ENCODE peak calls at places on chromosome 19, in four cellular contexts. C is GM12878, A is HepG2, F is HCT116. K is an unnamed sample.

GRCh38 chr19:58058428-58058827 is 654 bp upstream of the ZNF135 start:
- DNase-seq in C (no peak), A (no peak), F (no peak), K (no peak)

GRCh38 chr19:20513179-20513934 is 52.2 kb downstream of the ZNF737 start:
- DNase-seq in C (no peak), A (no peak), F (no peak), K (no peak)

GRCh38 chr19:44796701-44797115 is 12.2 kb upstream of the BCAM start:
- DNase-seq in C (no peak), A (peak; percentile 96), F (no peak), K (no peak)

GRCh38 chr19:33685541-33685940 is 63.8 kb downstream of the CHST8 start:
- DNase-seq in C (no peak), A (no peak), F (no peak), K (no peak)

GRCh38 chr19:14368011-14368513 is 13.2 kb upstream of the ADGRE5 start:
- DNase-seq in C (no peak), A (no peak), F (no peak), K (no peak)

GRCh38 chr19:38024991-38025716 is 118.1 kb downstream of the SIPA1L3 start:
- DNase-seq in C (no peak), A (no peak), F (no peak), K (peak; percentile 42)

GRCh38 chr19:6997679-6998445 is 23.4 kb downstream of the MBD3L2B start:
- DNase-seq in C (no peak), A (no peak), F (no peak), K (no peak)

GRCh38 chr19:28999733-29000433 is 213.1 kb downstream of the UQCRFS1 start:
- DNase-seq in C (no peak), A (no peak), F (no peak), K (no peak)

GRCh38 chr19:15905026-15905425 is 7.2 kb upstream of the CYP4F2 start:
- DNase-seq in C (no peak), A (no peak), F (no peak), K (no peak)

GRCh38 chr19:41746593-41747227 is 8.6 kb upstream of the CEACAM6 start:
- DNase-seq in C (no peak), A (peak; percentile 29), F (peak; percentile 47), K (peak; percentile 29)

GRCh38 chr19:16015805-16016173 is 60.5 kb upstream of the TPM4 start:
- DNase-seq in C (no peak), A (no peak), F (no peak), K (no peak)

GRCh38 chr19:32176591-32176990 is 168.8 kb upstream of the ZNF507 start:
- DNase-seq in C (no peak), A (no peak), F (no peak), K (no peak)

GRCh38 chr19:11452814-11453335 is 17.4 kb downstream of the PRKCSH start:
- DNase-seq in C (no peak), A (no peak), F (no peak), K (no peak)

GRCh38 chr19:35404879-35405622 is 34.2 kb downstream of the GPR42 start:
- DNase-seq in C (peak; percentile 95), A (peak; percentile 70), F (no peak), K (peak; percentile 63)

GRCh38 chr19:47157455-47158321 is 27.1 kb downstream of the SAE1 start:
- DNase-seq in C (no peak), A (no peak), F (no peak), K (no peak)

GRCh38 chr19:55519461-55520311 is 17.2 kb downstream of the SBK2 start:
- DNase-seq in C (no peak), A (peak; percentile 11), F (no peak), K (no peak)

GRCh38 chr19:15279326-15279904 is 47.2 kb upstream of the EPHX3 start:
- DNase-seq in C (no peak), A (no peak), F (no peak), K (no peak)

GRCh38 chr19:10749435-10750384 is 31.8 kb downstream of the DNM2 start:
- DNase-seq in C (no peak), A (peak; percentile 63), F (no peak), K (no peak)

GRCh38 chr19:277131-277530 is 14.1 kb downstream of the PLPP2 start:
- DNase-seq in C (no peak), A (no peak), F (no peak), K (no peak)

GRCh38 chr19:1472227-1473055 is 6.6 kb downstream of the C19orf25 start:
- DNase-seq in C (no peak), A (no peak), F (no peak), K (no peak)

GRCh38 chr19:41705393-41706174 is 2.8 kb upstream of the CEACAM5 start:
- DNase-seq in C (no peak), A (no peak), F (no peak), K (peak; percentile 41)

GRCh38 chr19:57321746-57322145 is 1.5 kb downstream of the ZNF543 start:
- DNase-seq in C (no peak), A (no peak), F (no peak), K (no peak)

GRCh38 chr19:4742717-4743646 is 19.3 kb upstream of the DPP9 start:
- DNase-seq in C (no peak), A (no peak), F (no peak), K (no peak)
- TF ChIP-seq ZNF274 in C (no peak), A (no peak), F (no peak), K (no peak)

GRCh38 chr19:40607311-40607871 is 6.2 kb downstream of the LTBP4 start:
- DNase-seq in C (no peak), A (no peak), F (no peak), K (no peak)

GRCh38 chr19:40608957-40609356 is 7.8 kb downstream of the LTBP4 start:
- DNase-seq in C (no peak), A (no peak), F (no peak), K (no peak)

GRCh38 chr19:40609561-40610395 is 8.6 kb downstream of the LTBP4 start:
- DNase-seq in C (peak; percentile 70), A (peak; percentile 44), F (peak; percentile 88), K (peak; percentile 95)

GRCh38 chr19:40610396-40611064 is 9.4 kb downstream of the LTBP4 start:
- DNase-seq in C (no peak), A (no peak), F (no peak), K (no peak)

DNA sequence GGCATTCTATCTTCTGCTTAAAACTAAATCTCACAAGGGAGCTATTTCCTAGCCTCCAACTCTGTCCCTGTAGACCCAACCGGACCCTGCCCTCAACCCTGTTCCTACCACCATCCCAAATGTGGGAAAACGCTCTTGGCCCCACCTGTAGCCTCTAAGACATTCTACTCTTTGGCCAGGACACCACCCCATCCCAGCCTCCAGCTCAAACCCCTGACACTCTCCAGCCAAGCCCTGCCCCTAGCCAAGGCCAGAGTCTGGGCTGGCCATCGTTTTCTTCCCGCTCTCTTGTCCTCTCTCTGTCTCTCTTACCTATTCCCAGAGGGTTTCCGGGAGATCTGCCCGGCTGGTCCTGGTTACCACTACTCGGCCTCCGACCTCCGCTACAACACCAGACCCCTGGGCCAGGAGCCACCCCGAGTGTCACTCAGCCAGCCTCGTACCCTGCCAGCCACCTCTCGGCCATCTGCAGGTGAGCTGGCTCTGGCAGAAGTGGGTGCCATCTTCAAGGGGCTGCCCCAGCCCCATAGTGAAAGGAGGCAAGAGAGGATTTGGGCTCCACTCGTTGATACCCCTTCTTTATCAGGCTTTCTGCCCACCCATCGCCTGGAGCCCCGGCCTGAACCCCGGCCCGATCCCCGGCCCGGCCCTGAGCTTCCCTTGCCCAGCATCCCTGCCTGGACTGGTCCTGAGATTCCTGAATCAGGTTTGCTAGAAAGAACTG is 6.9 kb downstream of the LTBP4 start:
- DNase-seq in C (no peak), A (no peak), F (no peak), K (no peak)
- TF ChIP-seq ZBTB33 in C (no peak), A (no peak), F (no peak), K (no peak)

DNA sequence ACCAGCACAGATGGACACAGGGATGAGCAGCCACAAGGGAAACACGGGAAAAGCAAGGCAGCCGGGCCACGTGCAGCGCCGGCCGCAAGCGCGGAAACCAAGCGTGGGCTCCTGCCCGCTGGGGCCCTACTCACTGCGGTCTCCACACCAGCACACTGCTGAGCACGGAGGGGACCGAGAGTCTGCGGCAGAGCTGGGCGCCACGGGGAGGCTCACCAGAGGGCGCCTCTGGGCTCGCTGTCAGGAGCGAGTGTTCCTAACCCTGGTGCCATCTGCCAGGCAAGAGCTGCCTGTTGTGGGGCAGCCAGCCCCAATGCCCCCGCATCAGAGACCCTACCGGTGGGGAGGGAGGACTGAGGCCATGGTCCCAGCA is 26.5 kb downstream of the MPND start:
- DNase-seq in C (no peak), A (no peak), F (no peak), K (no peak)
- H3K4me3 ChIP-seq in C (peak overlapping the region; percentile 71), A (no peak overlapping the region), F (no peak overlapping the region), K (no peak overlapping the region)

GRCh38 chr19:3515891-3516422 is 9.8 kb downstream of the FZR1 start:
- DNase-seq in C (no peak), A (no peak), F (no peak), K (no peak)
- TF ChIP-seq ZNF274 in C (no peak), A (no peak), F (no peak), K (no peak)

K was measured in K562.